ENCODE peak calls at places on chromosomes 11 and 22, in five cellular contexts. M, O, V, A and C are unnamed samples.

GRCh38 chr11:39772525-39773137 is 1686.8 kb downstream of the LRRC4C start:
- DNase-seq in M (no peak), O (no peak), V (no peak), A (no peak), C (no peak)

GRCh38 chr11:55707029-55707428 is 45.0 kb downstream of the OR4C6 start:
- DNase-seq in M (peak), O (no peak), V (peak), A (no peak), C (peak)

GRCh38 chr11:10906521-10906920 is 48.7 kb upstream of the ZBED5 start:
- DNase-seq in M (peak), O (no peak), V (no peak), A (no peak), C (no peak)

GRCh38 chr22:41197808-41198585 is 7.1 kb upstream of the L3MBTL2 start:
- DNase-seq in M (no peak), O (peak), V (no peak), A (no peak), C (no peak)

GRCh38 chr11:121687961-121688566 is 235.3 kb upstream of the SORL1-AS1 start:
- DNase-seq in M (peak), O (no peak), V (no peak), A (no peak), C (no peak)

GRCh38 chr22:41341990-41342389 is 39.8 kb upstream of the TEF start:
- DNase-seq in M (no peak), O (no peak), V (peak), A (no peak), C (no peak)

GRCh38 chr11:18775492-18776292 is 15.9 kb downstream of the PTPN5 start:
- DNase-seq in M (peak), O (peak), V (peak), A (no peak), C (no peak)

GRCh38 chr11:101269990-101270660 is 140.5 kb upstream of the PGR start:
- DNase-seq in M (no peak), O (no peak), V (no peak), A (no peak), C (no peak)

GRCh38 chr11:2271077-2271326 is 614 bp upstream of the ASCL2 start:
- DNase-seq in M (no peak), O (peak), V (no peak), A (peak), C (no peak)

GRCh38 chr11:69311767-69312385 is 17.9 kb downstream of the MYEOV start:
- DNase-seq in M (no peak), O (no peak), V (no peak), A (peak), C (no peak)

GRCh38 chr11:597166-597725 is 18.5 kb downstream of the IRF7 start:
- DNase-seq in M (no peak), O (no peak), V (no peak), A (no peak), C (no peak)

GRCh38 chr11:22938691-22939090 is 78.4 kb upstream of the CCDC179 start:
- DNase-seq in M (no peak), O (no peak), V (no peak), A (no peak), C (no peak)

GRCh38 chr11:68441466-68442230 is 18.9 kb upstream of the PPP6R3 start:
- DNase-seq in M (peak), O (no peak), V (no peak), A (no peak), C (no peak)

GRCh38 chr11:68694404-68695297 is 10.3 kb downstream of the GAL start:
- DNase-seq in M (no peak), O (no peak), V (no peak), A (no peak), C (no peak)

GRCh38 chr11:65468874-65469333 is 29.9 kb upstream of the MALAT1 start:
- DNase-seq in M (no peak), O (peak), V (peak), A (no peak), C (no peak)

GRCh38 chr11:10742460-10743208 is 8.4 kb upstream of the CTR9 start:
- DNase-seq in M (peak), O (no peak), V (no peak), A (no peak), C (no peak)

GRCh38 chr22:27105142-27106025 is 448.0 kb downstream of the MIAT start:
- DNase-seq in M (peak), O (peak), V (no peak), A (peak), C (no peak)

GRCh38 chr11:110467556-110467955 is 37.8 kb downstream of the FDX1 start:
- DNase-seq in M (no peak), O (no peak), V (no peak), A (no peak), C (no peak)

GRCh38 chr11:17430616-17431015 is 42.2 kb upstream of the KCNJ11 start:
- DNase-seq in M (no peak), O (no peak), V (no peak), A (no peak), C (no peak)

GRCh38 chr11:119520966-119521365 is 98.0 kb upstream of the THY1 start:
- DNase-seq in M (no peak), O (no peak), V (no peak), A (no peak), C (no peak)

GRCh38 chr11:72353861-72354260 is 80.5 kb downstream of the CLPB start:
- DNase-seq in M (no peak), O (no peak), V (no peak), A (no peak), C (no peak)

GRCh38 chr11:67397986-67398660 is 3.5 kb downstream of the PPP1CA start:
- DNase-seq in M (no peak), O (no peak), V (no peak), A (no peak), C (no peak)

GRCh38 chr11:111694851-111695250 is 71.3 kb downstream of the PPP2R1B start:
- DNase-seq in M (peak), O (no peak), V (no peak), A (no peak), C (peak)

GRCh38 chr11:61068581-61068980 is 33.7 kb upstream of the CD5 start:
- DNase-seq in M (no peak), O (no peak), V (no peak), A (no peak), C (no peak)

GRCh38 chr11:95520765-95521542 is 268.6 kb downstream of the FAM76B start:
- DNase-seq in M (no peak), O (no peak), V (no peak), A (no peak), C (peak)

GRCh38 chr11:8005556-8005955 is 18.4 kb downstream of the EIF3F start:
- DNase-seq in M (no peak), O (no peak), V (no peak), A (no peak), C (no peak)

GRCh38 chr11:84563356-84563755 is 1063.8 kb downstream of the DLG2 start:
- DNase-seq in M (no peak), O (no peak), V (no peak), A (no peak), C (no peak)

GRCh38 chr11:19374189-19374588 is 133.4 kb upstream of the E2F8 start:
- DNase-seq in M (peak), O (no peak), V (no peak), A (no peak), C (peak)

GRCh38 chr11:106828576-106828975 is 189.7 kb downstream of the GUCY1A2 start:
- DNase-seq in M (no peak), O (no peak), V (no peak), A (no peak), C (no peak)

GRCh38 chr22:45448431-45448830 is 34.9 kb downstream of the RIBC2 start:
- DNase-seq in M (no peak), O (no peak), V (no peak), A (peak), C (no peak)

GRCh38 chr11:73651661-73652045 is 5.3 kb downstream of the PLEKHB1 start:
- DNase-seq in M (no peak), O (no peak), V (no peak), A (no peak), C (no peak)

GRCh38 chr22:36948273-36949055 is 35.0 kb downstream of the CSF2RB start:
- DNase-seq in M (no peak), O (no peak), V (no peak), A (no peak), C (no peak)

GRCh38 chr11:63445720-63446119 is 45.2 kb downstream of the PLAAT5 start:
- DNase-seq in M (peak), O (no peak), V (no peak), A (no peak), C (no peak)

GRCh38 chr11:112285918-112286317 is 25.3 kb upstream of the PLET1 start:
- DNase-seq in M (peak), O (no peak), V (no peak), A (no peak), C (no peak)

GRCh38 chr11:80726236-80726635 is 1285.4 kb upstream of the TENM4 start:
- DNase-seq in M (no peak), O (no peak), V (no peak), A (no peak), C (no peak)

GRCh38 chr11:84408946-84409411 is 1122.8 kb upstream of the CCDC90B start:
- DNase-seq in M (peak), O (no peak), V (no peak), A (no peak), C (peak)

GRCh38 chr22:22663861-22664800 is 19.7 kb downstream of the GGTLC2 start:
- DNase-seq in M (no peak), O (no peak), V (no peak), A (no peak), C (no peak)

GRCh38 chr11:128492903-128493569 is 94.3 kb downstream of the ETS1 start:
- DNase-seq in M (no peak), O (no peak), V (no peak), A (no peak), C (no peak)

DNA sequence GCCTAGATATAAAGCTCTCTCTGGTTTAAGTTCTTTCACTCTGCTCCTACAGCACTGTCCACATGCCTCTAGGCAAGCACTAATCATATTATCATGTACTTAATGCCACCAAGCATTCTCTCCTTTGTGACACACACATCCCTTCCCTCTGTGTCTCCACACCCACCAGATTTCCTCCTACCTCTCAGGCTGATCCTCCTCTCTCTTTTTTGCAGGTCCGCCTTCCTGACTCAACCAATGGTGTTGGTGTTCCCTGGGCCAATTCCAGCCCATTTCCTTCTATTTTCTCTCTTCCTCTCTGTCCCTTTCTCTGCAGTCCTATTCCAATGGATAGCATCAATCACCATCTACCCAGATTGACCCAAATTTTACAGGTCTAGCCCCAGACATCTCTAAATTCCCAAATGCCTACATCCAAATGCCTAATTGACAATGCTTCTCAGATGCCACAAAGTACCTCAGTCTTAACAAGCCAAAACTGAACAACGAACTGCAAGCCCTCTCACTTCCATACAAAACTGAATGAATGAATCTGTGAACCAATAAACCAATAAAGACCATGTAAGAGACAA is 504 bp upstream of the ZNF215 start:
- DNase-seq in M (peak), O (no peak), V (peak), A (no peak), C (peak)
- H3K4me3 ChIP-seq in M (peak), O (peak), V (peak), A (peak), C (peak)

GRCh38 chr11:32562839-32563599 is 20.6 kb upstream of the EIF3M start:
- DNase-seq in M (no peak), O (no peak), V (no peak), A (no peak), C (peak)

GRCh38 chr11:32563600-32563959 is 20.1 kb upstream of the EIF3M start:
- DNase-seq in M (no peak), O (no peak), V (no peak), A (no peak), C (no peak)

GRCh38 chr11:32555885-32556284 is 27.7 kb upstream of the EIF3M start:
- DNase-seq in M (no peak), O (no peak), V (no peak), A (no peak), C (no peak)

GRCh38 chr11:32566527-32566926 is 17.1 kb upstream of the EIF3M start:
- DNase-seq in M (no peak), O (no peak), V (no peak), A (no peak), C (no peak)

DNA sequence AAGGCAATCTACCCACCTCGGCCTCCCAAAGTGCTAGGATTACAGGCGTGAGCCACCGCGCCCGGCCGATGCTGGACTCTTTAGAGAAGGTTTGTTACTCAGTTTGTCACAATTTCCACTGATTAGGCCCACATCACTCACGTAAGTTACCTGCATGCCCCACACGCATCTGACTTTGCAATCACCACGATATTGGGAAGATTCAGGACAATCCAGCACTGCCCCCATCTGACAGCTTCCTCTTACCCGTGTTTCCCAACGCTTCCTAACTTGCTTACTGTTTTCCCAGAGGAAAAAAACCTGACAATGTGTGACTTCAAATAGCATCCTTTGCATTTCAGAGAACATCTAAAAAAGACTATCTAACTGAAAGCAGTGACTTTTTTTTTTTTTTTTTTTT is 21.8 kb upstream of the EIF3M start:
- DNase-seq in M (no peak), O (no peak), V (no peak), A (no peak), C (no peak)
- TF ChIP-seq CTCF in M (no peak), O (no peak), V (no peak), A (no peak), C (peak)

GRCh38 chr22:17047656-17048055 is 37.1 kb upstream of the IL17RA start:
- DNase-seq in M (no peak), O (no peak), V (no peak), A (no peak), C (no peak)

GRCh38 chr22:17046949-17047348 is 37.9 kb upstream of the IL17RA start:
- DNase-seq in M (no peak), O (no peak), V (no peak), A (no peak), C (no peak)

DNA sequence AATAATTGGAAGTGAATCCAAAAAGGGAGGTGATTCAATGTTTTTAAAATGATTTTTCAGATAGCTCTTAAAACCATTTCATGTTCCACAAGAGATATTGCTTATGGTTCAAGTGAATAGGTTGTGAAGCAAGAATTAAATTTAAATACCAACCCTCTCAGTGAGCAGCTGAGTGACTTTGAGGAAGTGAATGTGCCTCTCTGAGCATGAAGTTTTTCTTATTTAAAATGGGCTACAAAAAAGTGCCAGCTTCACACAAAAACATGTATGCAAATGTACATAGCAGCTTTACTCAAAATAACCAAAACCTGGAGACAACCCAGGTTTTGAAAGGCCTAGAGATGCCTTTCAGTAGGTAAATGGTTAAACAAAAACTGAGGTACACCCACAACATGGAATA is 35.5 kb upstream of the GAB4 start:
- DNase-seq in M (no peak), O (no peak), V (no peak), A (no peak), C (no peak)
- H3K4me3 ChIP-seq in M (no peak), O (no peak), V (no peak), A (no peak), C (no peak)

GRCh38 chr11:9057888-9058287 is 33.5 kb downstream of the SCUBE2 start:
- DNase-seq in M (no peak), O (no peak), V (no peak), A (no peak), C (no peak)

GRCh38 chr11:9056467-9056866 is 34.9 kb downstream of the SCUBE2 start:
- DNase-seq in M (no peak), O (no peak), V (no peak), A (no peak), C (no peak)

GRCh38 chr11:9061807-9062206 is 29.6 kb downstream of the SCUBE2 start:
- DNase-seq in M (no peak), O (no peak), V (no peak), A (no peak), C (no peak)

GRCh38 chr11:9057032-9057431 is 34.4 kb downstream of the SCUBE2 start:
- DNase-seq in M (peak), O (no peak), V (no peak), A (no peak), C (no peak)

GRCh38 chr11:9060700-9061111 is 30.7 kb downstream of the SCUBE2 start:
- DNase-seq in M (no peak), O (no peak), V (peak), A (no peak), C (no peak)
- TF ChIP-seq CTCF in M (no peak), O (no peak), V (peak), A (no peak), C (peak)

DNA sequence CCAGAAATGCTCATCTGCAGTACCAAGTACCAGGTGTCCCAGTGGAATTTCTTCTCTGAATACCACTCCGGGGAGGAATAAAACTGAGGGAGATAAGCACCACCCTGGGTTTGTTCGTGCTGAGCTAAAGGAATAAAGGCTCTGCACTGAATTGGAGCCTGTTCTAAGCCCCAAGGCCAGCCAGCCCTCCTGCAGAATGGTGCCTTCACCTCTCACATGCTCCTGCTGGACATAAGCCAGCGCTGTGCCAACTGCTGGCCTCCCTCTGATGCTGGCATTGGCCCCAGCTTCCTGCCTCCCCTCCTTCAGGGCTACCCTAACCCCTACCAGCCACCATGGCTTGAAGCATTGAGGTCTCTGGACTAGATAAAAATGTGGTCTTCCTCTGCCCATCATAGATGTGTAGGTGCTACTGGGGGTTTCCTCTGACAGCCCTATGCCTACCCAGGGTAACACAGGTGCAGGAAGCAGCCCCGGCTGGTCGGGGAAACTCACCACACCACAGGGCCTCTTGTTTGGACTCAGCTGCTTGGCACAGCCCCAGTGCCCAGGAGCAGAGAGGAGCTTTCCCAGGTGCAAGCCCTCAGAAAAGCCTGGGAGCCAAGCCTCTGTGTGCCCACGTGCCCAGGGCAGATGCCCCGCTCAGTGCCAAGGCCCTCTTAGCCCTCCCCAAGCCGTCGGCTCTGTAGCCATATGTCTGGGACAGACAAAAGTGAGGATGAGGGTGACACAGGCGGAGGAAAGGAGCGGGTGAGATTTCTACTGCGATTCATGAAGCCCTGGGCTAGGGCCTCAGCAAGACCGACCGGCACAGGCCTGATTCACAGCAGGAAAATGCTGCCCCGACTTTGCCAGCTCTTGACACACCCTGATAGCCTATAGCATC is 34.1 kb upstream of the JAM3 start:
- DNase-seq in M (no peak), O (no peak), V (no peak), A (peak), C (no peak)
- H3K4me3 ChIP-seq in M (no peak), O (no peak), V (no peak), A (no peak), C (no peak)